ENCODE peak calls at places on chromosomes 16 and 17, in four cellular contexts. One of them, this sample, is unnamed.

GRCh38 chr17:73074515-73074914 is 18.0 kb downstream of the SLC39A11 start:
- DNase-seq in HCT116: no peak
- DNase-seq in GM12878: no peak
- DNase-seq in SK-N-SH: no peak
- DNase-seq in this sample: no peak

GRCh38 chr17:38746004-38746892 is 1.9 kb downstream of the PCGF2 start:
- DNase-seq in HCT116: no peak
- DNase-seq in GM12878: no peak
- DNase-seq in SK-N-SH: no peak
- DNase-seq in this sample: no peak

GRCh38 chr17:81022371-81022729 is 12.6 kb upstream of the BAIAP2 start:
- DNase-seq in HCT116: no peak
- DNase-seq in GM12878: no peak
- DNase-seq in SK-N-SH: peak
- DNase-seq in this sample: no peak

GRCh38 chr17:77957215-77957868 is 1.2 kb upstream of the TNRC6C start:
- DNase-seq in HCT116: no peak
- DNase-seq in GM12878: peak
- DNase-seq in SK-N-SH: no peak
- DNase-seq in this sample: no peak

GRCh38 chr16:69618307-69618706 is 52.5 kb downstream of the NFAT5 start:
- DNase-seq in HCT116: no peak
- DNase-seq in GM12878: no peak
- DNase-seq in SK-N-SH: no peak
- DNase-seq in this sample: no peak

GRCh38 chr17:72916991-72917390 is 175.5 kb downstream of the SLC39A11 start:
- DNase-seq in HCT116: no peak
- DNase-seq in GM12878: no peak
- DNase-seq in SK-N-SH: no peak
- DNase-seq in this sample: no peak

GRCh38 chr17:32525116-32525515 is 38.3 kb downstream of the CDK5R1 start:
- DNase-seq in HCT116: no peak
- DNase-seq in GM12878: no peak
- DNase-seq in SK-N-SH: no peak
- DNase-seq in this sample: no peak

GRCh38 chr17:6775871-6776405 is at the start of gene FBXO39:
- DNase-seq in HCT116: no peak
- DNase-seq in GM12878: no peak
- DNase-seq in SK-N-SH: no peak
- DNase-seq in this sample: no peak

GRCh38 chr16:17836868-17837602 is 366.3 kb upstream of the XYLT1 start:
- DNase-seq in HCT116: peak
- DNase-seq in GM12878: no peak
- DNase-seq in SK-N-SH: no peak
- DNase-seq in this sample: peak

GRCh38 chr17:71926746-71927398 is 193.9 kb upstream of the SOX9 start:
- DNase-seq in HCT116: no peak
- DNase-seq in GM12878: no peak
- DNase-seq in SK-N-SH: no peak
- DNase-seq in this sample: no peak

GRCh38 chr17:57519800-57520199 is 225.3 kb downstream of the CCDC182 start:
- DNase-seq in HCT116: no peak
- DNase-seq in GM12878: no peak
- DNase-seq in SK-N-SH: no peak
- DNase-seq in this sample: no peak

GRCh38 chr16:9908613-9909012 is 273.6 kb downstream of the GRIN2A start:
- DNase-seq in HCT116: no peak
- DNase-seq in GM12878: no peak
- DNase-seq in SK-N-SH: no peak
- DNase-seq in this sample: no peak

GRCh38 chr16:4846503-4846900 is 586 bp downstream of the GLYR1 start:
- DNase-seq in HCT116: no peak
- DNase-seq in GM12878: no peak
- DNase-seq in SK-N-SH: peak
- DNase-seq in this sample: peak

GRCh38 chr17:65394811-65395472 is 166.5 kb downstream of the AXIN2 start:
- DNase-seq in HCT116: no peak
- DNase-seq in GM12878: no peak
- DNase-seq in SK-N-SH: no peak
- DNase-seq in this sample: no peak
- TF ChIP-seq JUND in HCT116: no peak
- TF ChIP-seq JUND in GM12878: no peak
- TF ChIP-seq JUND in SK-N-SH: no peak
- TF ChIP-seq JUND in this sample: no peak

GRCh38 chr17:40596261-40596919 is 31.1 kb upstream of the CCR7 start:
- DNase-seq in HCT116: peak
- DNase-seq in GM12878: peak
- DNase-seq in SK-N-SH: peak
- DNase-seq in this sample: no peak
- TF ChIP-seq JUND in HCT116: no peak
- TF ChIP-seq JUND in GM12878: no peak
- TF ChIP-seq JUND in SK-N-SH: no peak
- TF ChIP-seq JUND in this sample: no peak

DNA sequence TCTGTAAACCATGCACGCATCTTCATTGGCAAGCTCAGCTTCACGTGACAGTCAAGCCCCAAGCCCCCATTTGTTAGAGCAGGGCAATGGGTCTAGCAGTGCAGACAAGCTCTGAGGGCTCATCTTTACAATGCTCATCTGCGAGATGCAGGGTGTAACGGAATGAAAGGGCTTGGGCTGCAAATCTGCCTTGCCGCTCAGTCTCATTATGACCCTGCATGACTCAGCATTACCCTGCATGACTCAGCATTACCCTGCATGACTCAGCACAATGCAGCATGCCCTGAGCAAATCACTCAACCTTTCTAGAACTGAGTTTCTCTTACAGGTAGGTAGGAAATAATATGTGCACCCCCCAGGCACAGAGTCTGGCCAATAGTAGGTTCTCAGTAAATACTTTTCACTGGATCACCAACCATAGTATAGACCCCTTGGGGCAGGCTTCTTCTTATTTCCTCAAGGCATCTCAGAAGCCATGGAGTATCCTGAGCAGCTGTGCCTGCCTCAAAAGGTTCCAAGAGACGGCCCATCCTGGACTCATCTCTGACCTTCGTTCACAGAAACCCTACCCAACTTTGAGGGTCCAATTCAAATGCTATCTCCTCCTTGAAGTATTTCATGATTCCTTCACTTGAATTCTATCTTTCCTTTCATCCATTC is 391.3 kb upstream of the CDH5 start:
- DNase-seq in HCT116: peak
- DNase-seq in GM12878: no peak
- DNase-seq in SK-N-SH: no peak
- DNase-seq in this sample: peak
- TF ChIP-seq JUND in HCT116: peak
- TF ChIP-seq JUND in GM12878: no peak
- TF ChIP-seq JUND in SK-N-SH: no peak
- TF ChIP-seq JUND in this sample: no peak

DNA sequence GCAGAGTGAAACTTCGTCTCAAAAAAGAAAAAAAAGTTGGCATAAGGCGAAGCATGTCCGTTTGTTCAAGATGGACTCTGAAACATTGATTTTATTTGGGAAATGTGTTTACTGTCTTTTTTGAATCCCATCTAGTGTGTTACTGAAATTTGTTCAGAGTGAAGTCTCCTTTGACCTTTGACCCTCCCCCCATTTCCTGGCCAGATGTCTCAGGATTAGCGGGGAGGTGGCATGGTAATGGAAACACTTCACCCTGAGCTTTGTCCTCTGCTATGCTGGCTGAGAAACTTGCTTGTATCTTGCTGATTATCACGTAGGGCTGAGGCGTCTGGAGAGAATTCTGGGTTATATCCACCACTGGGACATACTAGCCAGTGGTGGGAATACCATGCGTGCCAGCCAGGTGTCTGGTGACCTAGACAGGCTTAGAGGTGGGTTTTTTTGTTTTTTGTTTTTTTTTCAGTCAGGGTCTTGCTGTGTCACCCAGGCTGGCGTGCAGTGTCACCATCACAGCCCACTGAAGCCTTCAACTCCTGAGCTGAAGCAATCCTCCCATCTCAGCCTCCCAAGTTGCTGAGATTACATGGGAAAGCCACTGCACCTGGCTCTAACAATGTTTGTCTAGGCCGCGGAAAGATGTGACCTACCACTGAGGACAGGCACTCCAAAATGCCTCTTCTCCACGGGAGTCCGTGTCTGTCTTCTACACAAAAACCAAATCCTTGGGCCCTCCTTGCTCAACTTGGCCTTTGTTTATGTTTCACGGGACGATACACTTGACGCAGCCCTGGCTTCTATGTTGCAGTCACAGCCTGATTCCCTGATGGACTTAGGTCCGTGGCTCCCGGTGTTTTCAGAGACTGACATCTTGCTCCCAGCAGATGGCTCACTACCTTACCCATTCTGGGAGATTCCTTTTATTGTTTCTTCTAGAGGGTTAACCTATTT is 6.6 kb upstream of the GALK1 start:
- DNase-seq in HCT116: no peak
- DNase-seq in GM12878: no peak
- DNase-seq in SK-N-SH: no peak
- DNase-seq in this sample: peak
- TF ChIP-seq JUND in HCT116: no peak
- TF ChIP-seq JUND in GM12878: no peak
- TF ChIP-seq JUND in SK-N-SH: no peak
- TF ChIP-seq JUND in this sample: no peak

GRCh38 chr16:7400117-7400890 is 67.7 kb downstream of the RBFOX1 start:
- DNase-seq in HCT116: no peak
- DNase-seq in GM12878: no peak
- DNase-seq in SK-N-SH: no peak
- DNase-seq in this sample: no peak

GRCh38 chr16:7394936-7395335 is 62.3 kb downstream of the RBFOX1 start:
- DNase-seq in HCT116: no peak
- DNase-seq in GM12878: no peak
- DNase-seq in SK-N-SH: no peak
- DNase-seq in this sample: no peak

GRCh38 chr16:7398536-7398935 is 65.9 kb downstream of the RBFOX1 start:
- DNase-seq in HCT116: no peak
- DNase-seq in GM12878: no peak
- DNase-seq in SK-N-SH: no peak
- DNase-seq in this sample: no peak

GRCh38 chr16:7399296-7399695 is 66.7 kb downstream of the RBFOX1 start:
- DNase-seq in HCT116: no peak
- DNase-seq in GM12878: no peak
- DNase-seq in SK-N-SH: no peak
- DNase-seq in this sample: no peak

DNA sequence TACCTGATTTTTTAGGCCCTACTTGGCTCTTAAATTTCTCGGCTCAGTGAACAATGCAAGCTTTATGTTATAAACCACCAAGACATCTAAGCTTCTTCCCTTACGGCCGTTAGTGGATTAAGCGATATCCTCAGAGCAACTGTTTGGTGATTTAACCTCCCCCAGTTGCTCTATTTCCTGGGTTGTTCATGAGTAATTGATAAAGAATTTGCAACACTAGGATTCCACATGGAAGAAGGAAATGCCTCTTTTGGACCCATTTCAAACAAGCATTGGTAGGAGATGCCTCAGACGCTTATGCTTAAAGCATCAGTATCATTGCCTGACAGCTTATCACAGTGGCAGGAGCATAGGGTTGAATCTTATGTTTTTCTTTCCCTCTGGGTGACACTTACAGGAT is 65.3 kb downstream of the RBFOX1 start:
- DNase-seq in HCT116: no peak
- DNase-seq in GM12878: no peak
- DNase-seq in SK-N-SH: no peak
- DNase-seq in this sample: no peak
- TF ChIP-seq JUND in HCT116: no peak
- TF ChIP-seq JUND in GM12878: no peak
- TF ChIP-seq JUND in SK-N-SH: no peak
- TF ChIP-seq JUND in this sample: no peak

GRCh38 chr16:68289621-68290329 is 21.0 kb downstream of the SLC7A6OS start:
- DNase-seq in HCT116: no peak
- DNase-seq in GM12878: peak
- DNase-seq in SK-N-SH: no peak
- DNase-seq in this sample: no peak
- TF ChIP-seq JUND in HCT116: no peak
- TF ChIP-seq JUND in GM12878: no peak
- TF ChIP-seq JUND in SK-N-SH: no peak
- TF ChIP-seq JUND in this sample: no peak